ENCODE peak calls at places on chromosomes 2 and 18, in six cellular contexts. H, I, V, L, Z and T are unnamed samples. For H3K4me1, the result is how much of the 10 kb centered on the place peaks cover.

GRCh38 chr2:108623616-108624015 is 89.3 kb downstream of the LIMS1 start:
- DNase-seq in H (no peak), I (peak), V (no peak), L (no peak), Z (no peak), T (peak)

GRCh38 chr18:58080516-58080915 is 36.5 kb downstream of the NEDD4L start:
- DNase-seq in H (no peak), I (no peak), V (peak), L (no peak), Z (no peak), T (peak)

GRCh38 chr2:195612515-195613495 is 44.2 kb upstream of the SLC39A10 start:
- DNase-seq in H (peak), I (peak), V (peak), L (peak), Z (peak), T (peak)

GRCh38 chr2:237691200-237691907 is 64.0 kb downstream of the LRRFIP1 start:
- DNase-seq in H (peak), I (no peak), V (no peak), L (peak), Z (no peak), T (peak)

GRCh38 chr2:26456701-26457224 is 21.2 kb downstream of the OTOF start:
- DNase-seq in H (peak), I (no peak), V (no peak), L (peak), Z (no peak), T (peak)

GRCh38 chr2:234974501-234975385 is 22.9 kb downstream of the SH3BP4 start:
- DNase-seq in H (no peak), I (peak), V (peak), L (peak), Z (no peak), T (no peak)

GRCh38 chr2:74186038-74186437 is 7.4 kb upstream of the MOB1A start:
- DNase-seq in H (no peak), I (no peak), V (no peak), L (no peak), Z (no peak), T (no peak)

GRCh38 chr18:26133652-26134051 is at the start of gene PSMA8:
- DNase-seq in H (peak), I (no peak), V (peak), L (no peak), Z (peak), T (peak)

GRCh38 chr18:61702007-61702406 is 190.8 kb downstream of the RNF152 start:
- DNase-seq in H (no peak), I (peak), V (no peak), L (no peak), Z (no peak), T (no peak)

GRCh38 chr2:70645733-70646420 is 92.3 kb upstream of the TGFA start:
- DNase-seq in H (no peak), I (no peak), V (peak), L (no peak), Z (no peak), T (no peak)

GRCh38 chr2:188784269-188784762 is 189.9 kb upstream of the COL3A1 start:
- DNase-seq in H (no peak), I (no peak), V (no peak), L (no peak), Z (no peak), T (no peak)

GRCh38 chr18:32848836-32849235 is 76.0 kb upstream of the KLHL14 start:
- DNase-seq in H (no peak), I (no peak), V (no peak), L (no peak), Z (no peak), T (no peak)

GRCh38 chr2:112305132-112305531 is 29.7 kb downstream of the ZC3H6 start:
- DNase-seq in H (no peak), I (no peak), V (no peak), L (no peak), Z (no peak), T (no peak)

GRCh38 chr2:240431276-240431662 is 4.2 kb upstream of the GPC1 start:
- DNase-seq in H (peak), I (no peak), V (no peak), L (no peak), Z (no peak), T (no peak)

GRCh38 chr2:30796723-30797122 is 10.5 kb downstream of the CAPN13 start:
- DNase-seq in H (no peak), I (no peak), V (peak), L (no peak), Z (no peak), T (peak)

GRCh38 chr2:20425884-20426283 is 21.0 kb upstream of the RHOB start:
- DNase-seq in H (peak), I (no peak), V (no peak), L (no peak), Z (no peak), T (no peak)

GRCh38 chr2:238948765-238949641 is 101.1 kb downstream of the TWIST2 start:
- DNase-seq in H (peak), I (peak), V (no peak), L (peak), Z (no peak), T (no peak)

GRCh38 chr2:104431701-104432121 is 422.2 kb upstream of the POU3F3 start:
- DNase-seq in H (no peak), I (no peak), V (no peak), L (no peak), Z (no peak), T (no peak)

GRCh38 chr2:112121682-112122254 is 16.4 kb upstream of the FBLN7 start:
- DNase-seq in H (no peak), I (peak), V (peak), L (peak), Z (no peak), T (no peak)

GRCh38 chr2:39492095-39492590 is 55.1 kb upstream of the MAP4K3 start:
- DNase-seq in H (no peak), I (peak), V (no peak), L (peak), Z (no peak), T (peak)

GRCh38 chr2:204664708-204665121 is 119.4 kb downstream of the PARD3B start:
- DNase-seq in H (no peak), I (peak), V (peak), L (peak), Z (no peak), T (peak)
- H3K4me1 ChIP-seq in H (under half), I (under half), V (under half), L (under half), Z (under half), T (under half)

GRCh38 chr2:42792583-42793313 is at the start of gene HAAO:
- DNase-seq in H (peak), I (no peak), V (peak), L (peak), Z (no peak), T (peak)
- H4K8ac ChIP-seq in H (no peak), I (no peak), V (peak), L (peak), Z (peak), T (peak)

GRCh38 chr2:162118166-162119031 is 33.6 kb downstream of the GCG start:
- DNase-seq in H (no peak), I (peak), V (no peak), L (peak), Z (no peak), T (peak)
- H2BK5ac ChIP-seq in H (no peak), I (no peak), V (no peak), L (no peak), Z (no peak), T (peak)

GRCh38 chr18:77115461-77115907 is 17.1 kb downstream of the MBP start:
- DNase-seq in H (no peak), I (no peak), V (no peak), L (no peak), Z (no peak), T (no peak)

GRCh38 chr18:77118256-77119090 is 14.1 kb downstream of the MBP start:
- DNase-seq in H (no peak), I (no peak), V (no peak), L (no peak), Z (no peak), T (no peak)

GRCh38 chr18:77116201-77117080 is 16.1 kb downstream of the MBP start:
- DNase-seq in H (no peak), I (no peak), V (no peak), L (no peak), Z (no peak), T (no peak)

GRCh38 chr18:77119851-77120491 is 12.6 kb downstream of the MBP start:
- DNase-seq in H (no peak), I (no peak), V (no peak), L (no peak), Z (no peak), T (no peak)

DNA sequence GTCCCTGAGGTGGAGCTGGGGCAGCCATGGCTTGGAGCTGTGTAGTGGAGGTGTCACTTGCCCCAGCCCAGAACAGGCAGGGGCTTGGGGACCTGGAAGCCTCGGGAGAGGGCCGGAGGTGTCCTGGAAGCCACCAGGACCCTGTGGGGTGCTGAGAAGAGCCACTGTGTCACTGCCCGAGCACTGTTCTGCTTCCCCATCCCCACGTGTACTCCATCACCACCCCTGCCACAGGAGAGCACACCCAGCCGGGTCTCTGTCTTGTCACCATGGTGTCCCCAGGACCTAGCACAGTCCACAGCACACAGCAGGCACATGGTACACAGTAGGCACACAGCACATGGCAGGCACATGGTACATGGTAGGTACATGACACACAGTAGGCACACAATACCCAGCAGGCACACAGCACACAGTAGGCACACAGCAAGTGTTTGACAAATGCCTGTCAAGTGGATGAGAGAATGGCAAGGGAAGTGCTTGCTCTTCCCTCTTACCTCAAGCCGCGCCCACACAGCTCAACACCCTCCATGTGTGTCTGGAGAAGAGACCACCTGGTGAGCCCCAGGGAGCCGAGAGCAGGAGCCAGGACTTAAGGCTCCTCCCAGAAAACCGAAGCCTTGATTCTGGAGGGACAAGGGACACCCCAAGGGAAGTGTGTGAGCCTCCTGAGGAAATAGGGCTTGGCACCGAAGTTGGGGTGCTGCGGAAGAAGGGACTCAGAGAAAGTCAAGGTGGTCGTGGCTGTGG is 13.3 kb downstream of the MBP start:
- DNase-seq in H (no peak), I (no peak), V (no peak), L (no peak), Z (no peak), T (no peak)
- H3K4me1 ChIP-seq in H (under half), I (under half), V (under half), L (under half), Z (under half), T (under half)

GRCh38 chr2:526918-527317 is 150.3 kb downstream of the TMEM18 start:
- DNase-seq in H (no peak), I (no peak), V (no peak), L (no peak), Z (no peak), T (no peak)

GRCh38 chr2:525611-526010 is 151.6 kb downstream of the TMEM18 start:
- DNase-seq in H (no peak), I (no peak), V (no peak), L (no peak), Z (no peak), T (no peak)

GRCh38 chr2:529852-530251 is 147.4 kb downstream of the TMEM18 start:
- DNase-seq in H (no peak), I (no peak), V (no peak), L (no peak), Z (no peak), T (no peak)

GRCh38 chr2:529425-529824 is 147.8 kb downstream of the TMEM18 start:
- DNase-seq in H (no peak), I (peak), V (peak), L (no peak), Z (no peak), T (peak)

GRCh38 chr2:527581-527980 is 149.6 kb downstream of the TMEM18 start:
- DNase-seq in H (peak), I (no peak), V (peak), L (no peak), Z (no peak), T (no peak)
- H4K8ac ChIP-seq in H (peak), I (no peak), V (no peak), L (no peak), Z (no peak), T (no peak)

DNA sequence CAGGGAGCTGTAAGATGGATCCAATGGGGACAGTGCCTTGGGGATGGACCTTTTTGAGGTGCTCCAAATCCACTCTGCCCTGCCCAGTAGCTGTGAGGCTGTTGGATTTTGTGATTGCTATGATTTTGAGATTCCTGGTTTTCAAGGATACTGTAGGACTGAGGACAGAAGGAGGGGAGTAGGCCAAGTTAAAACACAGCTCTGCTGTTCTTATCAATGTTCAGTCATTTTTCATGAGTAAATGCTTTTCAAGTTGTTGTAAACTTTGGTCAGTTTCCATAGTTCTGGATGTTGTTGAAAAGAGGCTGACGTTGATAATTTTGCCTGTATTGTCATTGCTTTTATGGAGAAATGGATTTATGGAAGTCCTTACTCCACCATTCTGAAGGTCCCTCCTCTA is 361.2 kb downstream of the ZNF516 start:
- DNase-seq in H (no peak), I (no peak), V (no peak), L (no peak), Z (no peak), T (no peak)
- H2BK5ac ChIP-seq in H (no peak), I (no peak), V (no peak), L (no peak), Z (no peak), T (no peak)

DNA sequence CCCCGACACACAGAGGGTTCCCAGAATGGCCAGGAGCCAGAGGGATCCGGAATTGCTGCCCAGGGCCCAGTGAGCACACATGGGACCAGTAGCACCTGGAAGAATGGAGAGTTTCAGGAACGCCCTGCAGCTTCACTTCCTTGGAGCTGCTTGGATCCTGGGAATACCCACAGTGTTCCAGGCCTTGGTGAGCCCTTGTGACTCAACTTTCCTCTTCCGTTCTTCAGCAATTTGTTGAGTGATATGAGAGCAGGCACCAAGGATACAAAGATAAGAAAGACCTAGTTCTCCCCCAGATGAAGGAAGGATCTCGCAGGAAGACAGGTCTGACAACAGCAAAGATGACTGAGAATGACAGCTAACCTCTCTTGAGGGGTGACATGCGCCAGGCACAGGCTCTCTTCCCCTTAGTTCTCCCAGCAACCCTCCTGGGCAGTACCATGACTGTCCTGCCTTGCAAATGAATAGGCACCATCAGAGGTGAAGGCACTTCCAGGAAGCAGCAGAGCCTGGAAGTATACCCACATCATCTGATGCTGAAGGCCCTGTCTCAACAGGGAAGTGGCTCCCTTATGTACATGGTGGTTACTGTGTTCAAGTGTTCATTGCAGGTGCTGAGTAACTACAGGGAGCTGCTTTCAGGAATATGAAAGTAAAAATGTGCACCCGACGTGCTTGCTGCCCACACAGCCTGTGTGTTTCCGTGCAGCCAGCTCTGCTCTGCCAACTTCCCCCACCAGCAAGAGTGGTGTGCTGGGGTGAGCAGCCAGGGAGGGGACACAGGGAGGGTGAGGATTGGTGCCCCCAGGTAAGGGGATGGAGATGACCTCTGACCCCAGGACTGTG is 116.2 kb downstream of the STPG4 start:
- DNase-seq in H (no peak), I (no peak), V (no peak), L (peak), Z (no peak), T (no peak)
- H3K4me1 ChIP-seq in H (under half), I (under half), V (under half), L (under half), Z (under half), T (under half)

DNA sequence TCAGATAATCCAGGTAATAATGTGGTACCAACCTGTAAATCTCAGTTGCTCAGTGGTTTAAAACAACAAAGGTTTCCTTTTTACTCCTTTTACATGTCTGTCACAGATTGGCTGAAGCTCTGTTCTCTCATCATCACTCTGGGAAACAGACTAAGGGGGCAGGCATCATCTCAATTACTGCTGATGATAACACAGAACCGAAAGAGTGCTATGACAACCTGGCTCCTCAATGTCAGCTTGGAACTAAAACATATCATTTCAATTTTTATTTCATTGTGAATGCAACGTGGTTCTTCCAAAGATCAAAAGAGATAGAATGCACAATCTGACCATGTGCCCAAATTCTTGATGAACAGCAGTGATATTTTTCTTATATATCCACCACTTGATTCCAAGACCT is 1315.0 kb upstream of the CDH2 start:
- DNase-seq in H (no peak), I (no peak), V (no peak), L (no peak), Z (no peak), T (no peak)
- H4K8ac ChIP-seq in H (no peak), I (no peak), V (no peak), L (no peak), Z (no peak), T (no peak)

GRCh38 chr18:79828258-79828657 is 30.5 kb downstream of the KCNG2 start:
- DNase-seq in H (no peak), I (no peak), V (no peak), L (no peak), Z (no peak), T (no peak)

GRCh38 chr18:79826966-79827365 is 29.2 kb downstream of the KCNG2 start:
- DNase-seq in H (peak), I (no peak), V (no peak), L (no peak), Z (no peak), T (no peak)

GRCh38 chr18:79829136-79829854 is 31.6 kb downstream of the KCNG2 start:
- DNase-seq in H (no peak), I (no peak), V (no peak), L (no peak), Z (no peak), T (no peak)

GRCh38 chr18:79834834-79835233 is 37.1 kb downstream of the KCNG2 start:
- DNase-seq in H (no peak), I (no peak), V (no peak), L (no peak), Z (no peak), T (no peak)

GRCh38 chr18:79832169-79832568 is 34.4 kb downstream of the KCNG2 start:
- DNase-seq in H (no peak), I (no peak), V (no peak), L (no peak), Z (no peak), T (no peak)
- H2BK5ac ChIP-seq in H (no peak), I (no peak), V (no peak), L (no peak), Z (peak), T (no peak)